ENCODE peak calls at places on chromosomes 6 and 20, in five cellular contexts. B is K562, C is SK-N-SH, N is H1, W is GM12891. J is an unnamed sample.

GRCh38 chr6:81049425-81050042 is 702.9 kb downstream of the TENT5A start:
- DNase-seq in B (no peak), C (no peak), N (no peak), W (no peak), J (no peak)

GRCh38 chr6:56244089-56244488 is 3.3 kb downstream of the COL21A1 start:
- DNase-seq in B (no peak), C (no peak), N (no peak), W (no peak), J (no peak)

GRCh38 chr20:24497851-24498250 is 28.4 kb downstream of the SYNDIG1 start:
- DNase-seq in B (no peak), C (peak; percentile 37), N (no peak), W (no peak), J (no peak)

GRCh38 chr6:30601436-30601814 is 15.6 kb downstream of the PPP1R10 start:
- DNase-seq in B (no peak), C (no peak), N (no peak), W (no peak), J (no peak)

GRCh38 chr20:63641146-63641791 is 12.0 kb downstream of the STMN3 start:
- DNase-seq in B (no peak), C (no peak), N (no peak), W (no peak), J (no peak)

GRCh38 chr20:18019068-18019467 is 38.6 kb downstream of the OVOL2 start:
- DNase-seq in B (peak; percentile 35), C (peak; percentile 41), N (no peak), W (peak; percentile 47), J (peak; percentile 37)

GRCh38 chr20:23234311-23235078 is 116.1 kb upstream of the NXT1 start:
- DNase-seq in B (no peak), C (no peak), N (no peak), W (no peak), J (no peak)

GRCh38 chr20:7161690-7162089 is 394.2 kb downstream of the BMP2 start:
- DNase-seq in B (no peak), C (peak; percentile 11), N (no peak), W (no peak), J (no peak)

GRCh38 chr6:169536446-169537170 is 165.2 kb downstream of the WDR27 start:
- DNase-seq in B (no peak), C (no peak), N (no peak), W (no peak), J (no peak)

GRCh38 chr6:157961116-157961515 is 20.5 kb upstream of the SYNJ2 start:
- DNase-seq in B (no peak), C (no peak), N (no peak), W (no peak), J (no peak)

GRCh38 chr6:95693108-95693507 is 115.8 kb downstream of the MANEA start:
- DNase-seq in B (no peak), C (no peak), N (no peak), W (no peak), J (no peak)

GRCh38 chr20:34069341-34070078 is 42.5 kb downstream of the EIF2S2 start:
- DNase-seq in B (peak; percentile 63), C (peak; percentile 80), N (peak; percentile 53), W (no peak), J (no peak)

GRCh38 chr6:11492444-11493300 is 44.9 kb upstream of the TMEM170B start:
- DNase-seq in B (no peak), C (no peak), N (no peak), W (no peak), J (no peak)

GRCh38 chr6:112251170-112251945 is 3.0 kb downstream of the LAMA4 start:
- DNase-seq in B (no peak), C (no peak), N (no peak), W (no peak), J (no peak)

GRCh38 chr6:7138921-7139358 is 31.2 kb downstream of the RREB1 start:
- DNase-seq in B (no peak), C (no peak), N (no peak), W (no peak), J (no peak)

GRCh38 chr6:108581237-108581931 is 20.7 kb downstream of the FOXO3 start:
- DNase-seq in B (peak; percentile 15), C (peak; percentile 55), N (no peak), W (no peak), J (no peak)

GRCh38 chr20:62652051-62652893 is 10.0 kb downstream of the SLCO4A1 start:
- DNase-seq in B (peak; percentile 62), C (peak; percentile 70), N (no peak), W (peak; percentile 92), J (peak; percentile 91)

DNA sequence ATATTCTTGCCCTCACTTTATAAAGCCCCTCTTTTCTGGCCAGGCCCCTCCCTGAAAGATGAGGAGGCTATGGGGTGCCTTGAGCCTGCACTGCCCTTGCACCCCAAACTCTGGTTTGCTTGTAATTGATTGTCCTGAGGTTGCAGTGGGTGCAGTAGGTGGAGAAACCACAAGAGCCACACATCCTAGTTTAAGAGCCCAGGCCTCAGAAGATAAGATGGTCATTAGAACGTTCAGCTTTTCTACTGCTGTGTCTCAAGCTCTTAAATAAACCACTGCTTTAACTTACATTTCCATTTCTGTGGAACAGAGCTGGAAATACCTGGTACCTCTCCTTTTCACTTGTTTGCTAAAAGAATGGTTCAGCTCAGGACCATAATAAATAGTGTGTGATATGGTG is 9.0 kb downstream of the MRAP2 start:
- DNase-seq in B (no peak), C (no peak), N (no peak), W (no peak), J (no peak)
- TF ChIP-seq TAF1 in B (no peak), C (no peak), N (no peak), W (no peak), J (no peak)

DNA sequence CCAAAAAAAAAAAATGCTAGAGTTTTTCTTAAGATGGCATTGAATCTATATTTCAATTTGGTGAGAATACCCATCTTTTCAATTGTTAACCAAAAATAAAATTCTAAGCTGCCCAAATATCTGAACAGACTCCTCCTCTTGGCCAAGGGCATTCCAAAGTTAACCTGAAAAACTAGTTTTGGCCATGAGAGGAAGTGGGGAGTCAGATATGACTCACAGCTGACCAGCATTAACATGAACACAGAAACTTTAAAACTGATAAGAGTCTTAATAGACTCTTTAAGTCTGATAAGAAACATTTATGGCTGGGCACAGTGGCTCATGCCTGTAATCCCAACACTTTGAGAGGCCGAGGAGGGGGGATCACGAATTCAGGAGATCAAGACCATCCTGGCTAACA is 171.3 kb downstream of the FAXC start:
- DNase-seq in B (no peak), C (no peak), N (no peak), W (no peak), J (no peak)
- TF ChIP-seq POLR2AphosphoS5 in B (no peak), C (no peak), N (no peak), W (no peak), J (no peak)

GRCh38 chr6:139832493-139832892 is 458.0 kb upstream of the CITED2 start:
- DNase-seq in B (no peak), C (no peak), N (no peak), W (no peak), J (no peak)

GRCh38 chr6:139832906-139833305 is 458.5 kb upstream of the CITED2 start:
- DNase-seq in B (no peak), C (no peak), N (no peak), W (no peak), J (no peak)

GRCh38 chr6:139825935-139826374 is 451.5 kb upstream of the CITED2 start:
- DNase-seq in B (no peak), C (no peak), N (no peak), W (no peak), J (no peak)

GRCh38 chr6:139828751-139829519 is 454.5 kb upstream of the CITED2 start:
- DNase-seq in B (no peak), C (no peak), N (no peak), W (no peak), J (no peak)

GRCh38 chr6:139829557-139829956 is 455.1 kb upstream of the CITED2 start:
- DNase-seq in B (no peak), C (no peak), N (no peak), W (no peak), J (no peak)
- TF ChIP-seq TAF1 in B (no peak), C (no peak), N (no peak), W (no peak), J (no peak)

DNA sequence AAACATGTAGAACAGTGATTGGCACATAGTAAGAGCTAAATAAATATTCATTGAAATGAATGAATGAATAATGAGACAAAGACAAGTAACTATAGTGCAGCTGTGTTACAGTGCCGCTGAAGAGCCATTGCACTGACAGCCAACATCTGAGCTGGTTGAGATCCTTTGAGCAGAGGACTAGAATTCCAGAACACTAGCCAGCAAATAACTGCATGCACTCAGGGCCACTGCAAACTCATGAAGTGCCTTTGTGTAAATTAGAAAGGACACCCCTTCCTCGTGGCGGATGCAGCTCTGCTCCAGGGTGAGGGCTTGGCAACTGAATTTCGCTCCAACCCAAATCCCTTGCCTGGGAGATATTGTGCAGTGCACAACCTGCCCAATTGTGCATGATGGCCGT is 230.3 kb upstream of the CDYL start:
- DNase-seq in B (no peak), C (no peak), N (no peak), W (no peak), J (no peak)
- TF ChIP-seq POLR2AphosphoS5 in B (no peak), C (no peak), N (no peak), W (no peak), J (no peak)

GRCh38 chr6:42420741-42421140 is 31.0 kb downstream of the TRERF1 start:
- DNase-seq in B (no peak), C (no peak), N (no peak), W (no peak), J (no peak)

GRCh38 chr6:42426191-42426590 is 25.5 kb downstream of the TRERF1 start:
- DNase-seq in B (no peak), C (no peak), N (no peak), W (no peak), J (no peak)

GRCh38 chr6:42424906-42425474 is 26.7 kb downstream of the TRERF1 start:
- DNase-seq in B (no peak), C (no peak), N (no peak), W (no peak), J (no peak)

GRCh38 chr6:42419490-42420280 is 32.0 kb downstream of the TRERF1 start:
- DNase-seq in B (no peak), C (no peak), N (no peak), W (no peak), J (no peak)

GRCh38 chr6:42423244-42423643 is 28.5 kb downstream of the TRERF1 start:
- DNase-seq in B (no peak), C (no peak), N (no peak), W (peak; percentile 39), J (peak; percentile 50)
- TF ChIP-seq TAF1 in B (no peak), C (no peak), N (no peak), W (no peak), J (no peak)

DNA sequence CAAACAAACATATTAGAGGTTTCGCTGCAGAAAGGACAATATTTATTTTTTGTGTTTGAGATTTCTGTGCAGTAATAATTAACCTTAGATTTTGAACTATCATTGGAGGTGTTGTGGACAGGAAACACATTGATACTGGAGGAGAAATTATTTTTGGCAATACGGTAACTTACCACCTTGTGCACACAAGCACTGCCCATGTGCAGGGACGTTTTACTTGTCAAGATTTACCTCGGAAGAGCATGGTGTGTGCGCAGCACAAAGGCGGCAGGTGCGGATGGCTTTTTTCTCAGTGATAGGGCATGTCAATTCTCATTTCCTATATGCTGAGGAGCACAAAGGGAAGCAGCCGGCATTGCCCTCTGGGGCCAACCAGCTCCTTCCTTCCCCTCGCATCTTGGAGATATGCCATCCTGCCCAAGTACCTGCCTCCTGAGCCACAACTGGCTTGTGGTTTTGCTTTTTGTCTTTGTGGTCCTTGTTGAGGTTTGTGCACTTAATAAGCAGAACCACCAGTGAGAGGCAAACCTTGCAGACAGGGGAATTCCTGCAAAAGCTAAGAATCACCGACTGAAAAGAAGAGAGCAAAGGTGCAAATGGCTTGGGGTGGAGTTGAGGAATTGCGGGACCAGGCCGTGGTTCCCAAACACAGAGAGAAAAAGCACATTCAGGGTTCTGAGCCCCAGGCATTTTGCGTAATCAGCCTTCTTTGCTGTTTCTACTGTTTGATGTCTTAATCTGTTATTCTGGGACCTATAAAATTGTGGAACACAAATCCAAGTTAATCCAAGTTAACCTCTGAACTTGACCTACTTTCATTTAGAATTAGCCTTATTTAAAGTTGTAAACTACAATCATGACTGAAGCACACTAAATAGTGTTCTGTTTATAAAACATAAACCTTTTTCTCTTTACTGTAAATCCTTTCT is 21.9 kb downstream of the SAMD5 start:
- DNase-seq in B (no peak), C (no peak), N (no peak), W (no peak), J (no peak)
- TF ChIP-seq POLR2AphosphoS5 in B (no peak), C (no peak), N (no peak), W (no peak), J (no peak)

J was measured in GM12892.